ENCODE peak calls at places on chromosomes 2 and 18, in ten cellular contexts. One of them, this sample, is unnamed.

GRCh38 chr2:97267411-97268074 is 154.6 kb downstream of the ANKRD36 start:
- DNase-seq in GM12892: no peak
- DNase-seq in ovary: peak
- DNase-seq in lower leg skin: peak
- DNase-seq in right lobe of liver: peak
- DNase-seq in K562: no peak
- DNase-seq in body of pancreas: peak
- DNase-seq in uterus: peak
- DNase-seq in adrenal gland: no peak
- DNase-seq in A549: no peak
- DNase-seq in this sample: no peak

GRCh38 chr18:3747176-3747973 is 297.4 kb downstream of the TGIF1 start:
- DNase-seq in uterus: no peak
- DNase-seq in body of pancreas: no peak
- DNase-seq in right lobe of liver: no peak
- DNase-seq in lower leg skin: peak
- DNase-seq in K562: no peak
- DNase-seq in ovary: no peak
- DNase-seq in A549: no peak
- DNase-seq in GM12892: no peak
- DNase-seq in adrenal gland: peak
- DNase-seq in this sample: no peak

GRCh38 chr2:190123956-190124355 is 61.4 kb upstream of the MSTN start:
- DNase-seq in uterus: no peak
- DNase-seq in K562: no peak
- DNase-seq in body of pancreas: no peak
- DNase-seq in lower leg skin: no peak
- DNase-seq in ovary: no peak
- DNase-seq in right lobe of liver: no peak
- DNase-seq in adrenal gland: no peak
- DNase-seq in A549: no peak
- DNase-seq in GM12892: no peak
- DNase-seq in this sample: no peak

GRCh38 chr2:52881606-52882005 is 886.0 kb upstream of the CHAC2 start:
- DNase-seq in A549: peak
- DNase-seq in lower leg skin: no peak
- DNase-seq in GM12892: no peak
- DNase-seq in K562: no peak
- DNase-seq in adrenal gland: no peak
- DNase-seq in uterus: no peak
- DNase-seq in ovary: no peak
- DNase-seq in body of pancreas: no peak
- DNase-seq in right lobe of liver: no peak
- DNase-seq in this sample: no peak

GRCh38 chr2:183543222-183543621 is 419.0 kb downstream of the NUP35 start:
- DNase-seq in adrenal gland: no peak
- DNase-seq in body of pancreas: no peak
- DNase-seq in uterus: no peak
- DNase-seq in GM12892: no peak
- DNase-seq in K562: no peak
- DNase-seq in lower leg skin: no peak
- DNase-seq in ovary: no peak
- DNase-seq in right lobe of liver: no peak
- DNase-seq in A549: no peak
- DNase-seq in this sample: no peak

GRCh38 chr2:197310271-197310939 is at the start of gene ANKRD44:
- DNase-seq in uterus: peak
- DNase-seq in lower leg skin: peak
- DNase-seq in right lobe of liver: peak
- DNase-seq in GM12892: peak
- DNase-seq in A549: peak
- DNase-seq in ovary: peak
- DNase-seq in K562: peak
- DNase-seq in adrenal gland: peak
- DNase-seq in body of pancreas: peak
- DNase-seq in this sample: peak

GRCh38 chr2:235938611-235939010 is 229.6 kb downstream of the GBX2 start:
- DNase-seq in lower leg skin: no peak
- DNase-seq in ovary: no peak
- DNase-seq in adrenal gland: no peak
- DNase-seq in GM12892: no peak
- DNase-seq in uterus: no peak
- DNase-seq in K562: no peak
- DNase-seq in A549: no peak
- DNase-seq in right lobe of liver: no peak
- DNase-seq in body of pancreas: no peak
- DNase-seq in this sample: no peak

GRCh38 chr18:44548291-44549221 is 132.1 kb upstream of the SETBP1 start:
- DNase-seq in GM12892: no peak
- DNase-seq in body of pancreas: no peak
- DNase-seq in A549: no peak
- DNase-seq in K562: no peak
- DNase-seq in right lobe of liver: no peak
- DNase-seq in lower leg skin: no peak
- DNase-seq in adrenal gland: no peak
- DNase-seq in uterus: no peak
- DNase-seq in ovary: peak
- DNase-seq in this sample: no peak

GRCh38 chr2:173353556-173353955 is 1.1 kb upstream of the CDCA7 start:
- DNase-seq in lower leg skin: no peak
- DNase-seq in K562: no peak
- DNase-seq in right lobe of liver: no peak
- DNase-seq in adrenal gland: no peak
- DNase-seq in A549: no peak
- DNase-seq in body of pancreas: no peak
- DNase-seq in GM12892: no peak
- DNase-seq in ovary: no peak
- DNase-seq in uterus: no peak
- DNase-seq in this sample: no peak

GRCh38 chr2:173354073-173354600 is 535 bp upstream of the CDCA7 start:
- DNase-seq in A549: peak
- DNase-seq in uterus: no peak
- DNase-seq in GM12892: peak
- DNase-seq in right lobe of liver: no peak
- DNase-seq in body of pancreas: no peak
- DNase-seq in ovary: no peak
- DNase-seq in lower leg skin: no peak
- DNase-seq in adrenal gland: no peak
- DNase-seq in K562: no peak
- DNase-seq in this sample: no peak

GRCh38 chr2:173355866-173356508 is 1.3 kb downstream of the CDCA7 start:
- DNase-seq in GM12892: no peak
- DNase-seq in body of pancreas: no peak
- DNase-seq in A549: no peak
- DNase-seq in K562: no peak
- DNase-seq in adrenal gland: no peak
- DNase-seq in ovary: no peak
- DNase-seq in lower leg skin: no peak
- DNase-seq in uterus: no peak
- DNase-seq in right lobe of liver: no peak
- DNase-seq in this sample: no peak

GRCh38 chr2:173354601-173355131 is at the start of gene CDCA7:
- DNase-seq in adrenal gland: peak
- DNase-seq in lower leg skin: peak
- DNase-seq in K562: peak
- DNase-seq in right lobe of liver: peak
- DNase-seq in ovary: peak
- DNase-seq in uterus: peak
- DNase-seq in A549: peak
- DNase-seq in body of pancreas: peak
- DNase-seq in GM12892: peak
- DNase-seq in this sample: no peak

GRCh38 chr2:173355132-173355865 is 627 bp downstream of the CDCA7 start:
- DNase-seq in right lobe of liver: peak
- DNase-seq in adrenal gland: peak
- DNase-seq in K562: peak
- DNase-seq in body of pancreas: peak
- DNase-seq in uterus: peak
- DNase-seq in GM12892: peak
- DNase-seq in ovary: peak
- DNase-seq in A549: peak
- DNase-seq in lower leg skin: no peak
- DNase-seq in this sample: no peak
- TF ChIP-seq POLR2A in right lobe of liver: no peak
- TF ChIP-seq POLR2A in adrenal gland: no peak
- TF ChIP-seq POLR2A in K562: peak
- TF ChIP-seq POLR2A in body of pancreas: no peak
- TF ChIP-seq POLR2A in uterus: no peak
- TF ChIP-seq POLR2A in GM12892: no peak
- TF ChIP-seq POLR2A in ovary: no peak
- TF ChIP-seq POLR2A in A549: peak
- TF ChIP-seq POLR2A in lower leg skin: no peak
- TF ChIP-seq POLR2A in this sample: no peak

GRCh38 chr2:201779996-201780673 is 598 bp downstream of the ALS2 start:
- DNase-seq in K562: no peak
- DNase-seq in uterus: no peak
- DNase-seq in A549: peak
- DNase-seq in lower leg skin: peak
- DNase-seq in right lobe of liver: no peak
- DNase-seq in ovary: no peak
- DNase-seq in GM12892: no peak
- DNase-seq in adrenal gland: peak
- DNase-seq in body of pancreas: no peak
- DNase-seq in this sample: no peak

GRCh38 chr2:201781583-201782051 is 884 bp upstream of the ALS2 start:
- DNase-seq in body of pancreas: peak
- DNase-seq in K562: no peak
- DNase-seq in lower leg skin: no peak
- DNase-seq in GM12892: no peak
- DNase-seq in right lobe of liver: no peak
- DNase-seq in adrenal gland: peak
- DNase-seq in A549: no peak
- DNase-seq in uterus: no peak
- DNase-seq in ovary: peak
- DNase-seq in this sample: no peak

GRCh38 chr2:201777869-201778268 is 2.9 kb downstream of the ALS2 start:
- DNase-seq in body of pancreas: no peak
- DNase-seq in K562: no peak
- DNase-seq in GM12892: no peak
- DNase-seq in right lobe of liver: no peak
- DNase-seq in uterus: no peak
- DNase-seq in ovary: no peak
- DNase-seq in A549: no peak
- DNase-seq in lower leg skin: no peak
- DNase-seq in adrenal gland: no peak
- DNase-seq in this sample: no peak

GRCh38 chr2:201784547-201784946 is 3.8 kb upstream of the ALS2 start:
- DNase-seq in K562: no peak
- DNase-seq in body of pancreas: no peak
- DNase-seq in A549: no peak
- DNase-seq in adrenal gland: no peak
- DNase-seq in lower leg skin: no peak
- DNase-seq in ovary: no peak
- DNase-seq in right lobe of liver: no peak
- DNase-seq in GM12892: no peak
- DNase-seq in uterus: no peak
- DNase-seq in this sample: no peak

DNA sequence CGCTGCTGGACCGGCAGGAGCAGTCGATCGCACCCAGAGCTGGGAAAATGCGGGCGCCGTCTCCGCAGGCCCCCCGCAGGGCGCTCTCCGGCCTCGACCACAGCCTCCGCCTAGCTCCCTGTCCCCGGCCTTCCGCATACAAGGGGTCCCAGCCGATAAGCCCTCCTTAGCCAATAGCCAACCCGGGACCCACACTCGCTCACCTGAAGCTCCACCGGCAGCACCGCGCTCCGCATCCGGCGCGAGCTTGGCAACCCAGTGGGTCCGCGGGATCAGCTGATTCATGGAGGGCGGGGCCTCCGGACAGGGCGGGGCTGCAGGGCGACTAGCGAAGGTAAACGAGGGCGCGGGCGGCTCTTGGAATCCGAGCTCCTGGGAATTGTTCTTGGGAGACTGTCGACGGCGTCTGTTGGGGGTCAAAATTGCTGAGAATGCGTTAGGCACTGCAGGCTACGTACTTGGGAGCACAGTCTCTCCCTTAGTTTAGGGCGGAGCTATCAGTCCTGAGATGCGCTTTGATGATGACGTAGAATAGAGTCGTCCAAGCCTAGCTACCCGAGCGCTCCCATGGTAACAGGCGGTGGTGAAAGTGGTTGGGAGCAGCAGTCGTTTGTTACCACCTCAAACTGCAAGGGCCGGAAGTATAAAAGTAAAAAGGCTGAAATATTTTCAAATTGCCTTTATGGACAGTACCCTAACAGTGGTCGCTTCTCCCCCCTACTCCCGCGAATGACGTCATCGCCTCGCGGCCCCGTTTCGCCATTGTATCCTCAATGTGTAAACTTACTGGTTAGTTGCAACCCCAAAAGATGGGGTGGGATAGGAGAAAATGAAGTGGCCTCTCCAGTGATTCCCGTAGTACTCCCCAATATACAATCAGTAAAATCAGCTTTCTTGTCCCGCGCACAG is at the start of gene ALS2:
- DNase-seq in body of pancreas: peak
- DNase-seq in right lobe of liver: peak
- DNase-seq in adrenal gland: peak
- DNase-seq in ovary: peak
- DNase-seq in K562: peak
- DNase-seq in lower leg skin: peak
- DNase-seq in uterus: peak
- DNase-seq in A549: peak
- DNase-seq in GM12892: peak
- DNase-seq in this sample: peak
- TF ChIP-seq POLR2A in body of pancreas: peak
- TF ChIP-seq POLR2A in right lobe of liver: peak
- TF ChIP-seq POLR2A in adrenal gland: peak
- TF ChIP-seq POLR2A in ovary: peak
- TF ChIP-seq POLR2A in K562: peak
- TF ChIP-seq POLR2A in lower leg skin: no peak
- TF ChIP-seq POLR2A in uterus: peak
- TF ChIP-seq POLR2A in A549: peak
- TF ChIP-seq POLR2A in GM12892: peak
- TF ChIP-seq POLR2A in this sample: peak

DNA sequence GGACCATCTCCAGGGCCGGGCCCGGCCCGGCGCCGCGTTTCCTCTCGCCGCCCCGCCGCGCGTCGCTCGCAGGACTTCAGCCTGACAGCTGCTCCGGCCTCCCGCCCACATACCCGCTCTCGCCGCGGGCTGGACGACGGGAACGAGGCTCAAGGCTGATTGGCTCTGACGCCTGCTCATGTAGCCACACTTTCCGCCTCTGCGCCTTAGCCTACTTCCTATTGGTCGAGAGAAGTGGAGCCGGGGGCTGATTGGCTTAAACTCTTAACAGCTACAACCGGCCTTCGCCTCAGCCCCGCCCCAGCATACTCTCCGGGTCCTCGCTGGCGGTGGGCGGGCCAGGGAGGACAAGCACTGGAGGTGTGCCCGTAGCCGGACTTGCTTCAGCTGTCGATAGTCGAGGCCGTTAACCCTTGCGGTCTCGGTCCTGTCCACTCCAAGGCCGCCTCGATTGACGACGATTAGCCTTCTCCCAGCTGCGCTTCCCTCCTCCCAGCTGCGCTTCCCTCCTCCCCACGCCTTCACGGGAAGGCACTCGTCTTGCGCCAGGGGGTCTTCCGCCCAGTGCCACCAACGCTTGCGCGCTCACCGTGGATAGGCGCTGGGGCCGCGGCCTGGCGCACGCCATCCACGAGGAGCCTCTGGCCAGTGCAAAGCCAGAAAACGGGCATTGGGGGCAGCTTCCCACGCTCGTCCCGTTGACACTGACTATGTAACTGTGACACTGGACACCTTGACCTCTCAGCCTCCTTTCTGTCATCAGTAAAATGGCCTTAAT is at the start of gene PRADC1:
- DNase-seq in body of pancreas: peak
- DNase-seq in adrenal gland: peak
- DNase-seq in uterus: peak
- DNase-seq in right lobe of liver: peak
- DNase-seq in A549: peak
- DNase-seq in K562: peak
- DNase-seq in GM12892: peak
- DNase-seq in lower leg skin: peak
- DNase-seq in ovary: peak
- DNase-seq in this sample: peak
- TF ChIP-seq POLR2A in body of pancreas: peak
- TF ChIP-seq POLR2A in adrenal gland: peak
- TF ChIP-seq POLR2A in uterus: peak
- TF ChIP-seq POLR2A in right lobe of liver: peak
- TF ChIP-seq POLR2A in A549: peak
- TF ChIP-seq POLR2A in K562: peak
- TF ChIP-seq POLR2A in GM12892: peak
- TF ChIP-seq POLR2A in lower leg skin: no peak
- TF ChIP-seq POLR2A in ovary: no peak
- TF ChIP-seq POLR2A in this sample: peak

GRCh38 chr2:20617892-20618467 is 32.9 kb downstream of the HS1BP3 start:
- DNase-seq in body of pancreas: peak
- DNase-seq in lower leg skin: peak
- DNase-seq in uterus: peak
- DNase-seq in K562: peak
- DNase-seq in right lobe of liver: peak
- DNase-seq in GM12892: no peak
- DNase-seq in A549: peak
- DNase-seq in ovary: peak
- DNase-seq in adrenal gland: peak
- DNase-seq in this sample: peak
- TF ChIP-seq POLR2A in body of pancreas: peak
- TF ChIP-seq POLR2A in lower leg skin: no peak
- TF ChIP-seq POLR2A in uterus: peak
- TF ChIP-seq POLR2A in K562: no peak
- TF ChIP-seq POLR2A in right lobe of liver: peak
- TF ChIP-seq POLR2A in GM12892: no peak
- TF ChIP-seq POLR2A in A549: peak
- TF ChIP-seq POLR2A in ovary: no peak
- TF ChIP-seq POLR2A in adrenal gland: no peak
- TF ChIP-seq POLR2A in this sample: no peak